ENCODE peak calls at places on chromosomes 11 and 22, in seven cellular contexts. M is suprapubic skin, J is esophagus squamous epithelium, Z is ovary, U is A549, N is cardiac muscle cell, I is right lobe of liver. V is an unnamed sample.

GRCh38 chr11:46390331-46391171 is 1.0 kb downstream of the CHRM4 start:
- DNase-seq in Z (no peak), J (no peak), N (no peak), M (no peak), U (no peak), I (no peak), V (no peak)

GRCh38 chr11:33452806-33453205 is 195.6 kb downstream of the HIPK3 start:
- DNase-seq in I (no peak), Z (no peak), M (no peak), J (no peak), U (peak; percentile 50), N (peak; percentile 84), V (no peak)

GRCh38 chr11:93921695-93922468 is 71.5 kb upstream of the VSTM5 start:
- DNase-seq in U (peak; percentile 51), J (peak; percentile 4), Z (no peak), N (peak; percentile 81), I (no peak), M (no peak), V (no peak)

GRCh38 chr11:44104472-44105294 is 9.2 kb downstream of the EXT2 start:
- DNase-seq in N (peak; percentile 78), M (no peak), J (no peak), I (no peak), U (peak; percentile 37), Z (no peak), V (no peak)

GRCh38 chr11:67307545-67308001 is 4.2 kb downstream of the SSH3 start:
- DNase-seq in J (no peak), M (peak; percentile 60), Z (no peak), N (no peak), I (no peak), U (no peak), V (no peak)

GRCh38 chr11:102312656-102313055 is 4.6 kb upstream of the BIRC3 start:
- DNase-seq in N (no peak), Z (no peak), U (no peak), M (no peak), I (no peak), J (no peak), V (no peak)

GRCh38 chr11:95150977-95151684 is 61.5 kb downstream of the ENDOD1 start:
- DNase-seq in U (peak; percentile 86), N (peak; percentile 94), J (peak; percentile 68), I (peak; percentile 93), M (peak; percentile 94), Z (peak; percentile 95), V (peak; percentile 85)

GRCh38 chr11:125448136-125448535 is 47.9 kb downstream of the FEZ1 start:
- DNase-seq in M (no peak), N (peak; percentile 30), Z (no peak), J (no peak), U (no peak), I (no peak), V (no peak)

GRCh38 chr11:114343493-114343892 is 47.3 kb downstream of the NNMT start:
- DNase-seq in J (no peak), N (no peak), Z (no peak), U (no peak), M (no peak), I (no peak), V (no peak)

GRCh38 chr11:134447696-134448095 is 35.7 kb upstream of the B3GAT1 start:
- DNase-seq in M (no peak), U (no peak), N (no peak), I (no peak), Z (no peak), J (no peak), V (no peak)

GRCh38 chr11:127994736-127995135 is 592.6 kb downstream of the ETS1 start:
- DNase-seq in J (no peak), M (no peak), I (no peak), N (peak; percentile 46), U (no peak), Z (no peak), V (no peak)
- H3K27ac ChIP-seq in J (no peak overlapping the region), M (no peak overlapping the region), I (no peak overlapping the region), N (no peak overlapping the region), U (no peak overlapping the region), Z (no peak overlapping the region), V (no peak overlapping the region)

GRCh38 chr22:46449974-46450745 is 87.3 kb downstream of the CELSR1 start:
- DNase-seq in J (no peak), N (no peak), U (no peak), I (no peak), M (no peak), Z (no peak), V (no peak)

GRCh38 chr22:46452195-46453005 is 85.0 kb downstream of the CELSR1 start:
- DNase-seq in U (no peak), N (no peak), M (no peak), J (no peak), Z (no peak), I (no peak), V (no peak)

GRCh38 chr22:46451741-46452140 is 85.7 kb downstream of the CELSR1 start:
- DNase-seq in U (no peak), I (no peak), M (no peak), Z (no peak), J (no peak), N (no peak), V (no peak)

GRCh38 chr22:46449116-46449691 is 88.2 kb downstream of the CELSR1 start:
- DNase-seq in U (no peak), I (no peak), N (no peak), M (no peak), Z (no peak), J (no peak), V (no peak)

DNA sequence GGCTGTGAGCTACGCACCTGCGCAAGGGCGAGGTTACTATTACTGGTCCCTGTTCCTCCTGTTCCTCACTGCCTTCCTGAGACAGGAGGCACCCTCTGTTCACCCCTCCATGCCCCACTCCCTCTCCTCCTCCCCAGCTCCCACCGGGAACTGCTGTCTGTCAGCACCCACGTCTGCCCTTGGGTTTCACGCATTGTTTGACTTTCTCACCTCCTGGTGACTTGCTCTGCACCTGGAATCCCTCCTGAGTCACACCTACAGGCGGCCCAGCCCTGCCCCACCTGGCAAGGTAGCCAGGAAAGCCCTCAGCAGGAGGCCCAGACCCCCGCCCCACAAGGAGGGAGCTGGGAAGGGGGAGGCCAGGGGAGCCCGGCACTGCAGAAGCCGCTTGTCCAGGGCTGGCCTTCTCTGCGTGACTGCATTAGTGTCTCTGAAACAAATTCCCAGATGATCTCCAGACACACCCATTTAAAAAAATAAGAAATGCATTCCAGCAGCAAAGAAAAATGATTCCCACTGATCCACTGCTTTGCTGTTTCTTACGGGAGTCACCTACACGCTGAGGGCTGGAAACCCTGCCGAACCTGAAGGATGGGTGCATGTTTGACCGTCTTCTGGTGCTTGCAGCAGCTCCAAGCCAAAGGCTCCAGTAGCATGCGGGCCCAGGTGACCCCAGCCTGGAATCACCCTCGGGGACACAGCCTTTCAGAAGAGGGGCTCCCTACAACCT is 86.3 kb downstream of the CELSR1 start:
- DNase-seq in N (no peak), M (no peak), Z (no peak), U (no peak), J (no peak), I (no peak), V (no peak)
- TF ChIP-seq CTCF in N (no peak), M (no peak), Z (no peak), U (no peak), J (no peak), I (no peak), V (no peak)

GRCh38 chr11:128517457-128518230 is 69.7 kb downstream of the ETS1 start:
- DNase-seq in N (peak; percentile 55), I (no peak), Z (no peak), M (no peak), J (no peak), U (no peak), V (no peak)

GRCh38 chr11:128516467-128516778 is 70.9 kb downstream of the ETS1 start:
- DNase-seq in Z (no peak), I (no peak), U (no peak), J (no peak), M (no peak), N (no peak), V (no peak)

GRCh38 chr11:128515766-128516466 is 71.4 kb downstream of the ETS1 start:
- DNase-seq in N (no peak), U (no peak), J (no peak), Z (no peak), M (no peak), I (no peak), V (no peak)

GRCh38 chr11:128518493-128519207 is 68.7 kb downstream of the ETS1 start:
- DNase-seq in U (no peak), Z (no peak), N (peak; percentile 41), I (no peak), J (no peak), M (no peak), V (no peak)

DNA sequence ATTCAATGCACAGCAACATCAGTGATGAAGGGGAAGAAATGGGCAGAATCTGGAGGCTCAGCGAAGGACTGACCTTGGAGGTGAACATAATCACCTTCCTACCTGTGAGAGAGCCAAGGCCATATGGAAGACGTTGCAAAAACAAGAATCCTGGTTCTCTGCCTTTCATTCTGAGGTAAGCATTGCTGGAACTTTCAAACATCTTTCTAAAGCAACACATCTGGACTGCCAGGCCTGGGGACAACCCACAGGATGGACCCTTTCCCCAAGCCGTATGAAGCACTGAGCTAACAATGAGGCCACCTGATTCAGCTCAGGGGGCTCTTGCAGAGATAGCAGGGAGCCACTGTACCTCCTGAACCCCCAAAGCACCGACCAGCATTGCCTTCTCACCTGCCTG is 70.5 kb downstream of the ETS1 start:
- DNase-seq in I (no peak), J (no peak), M (no peak), U (no peak), N (no peak), Z (no peak), V (no peak)
- H3K27ac ChIP-seq in I (peak overlapping the region; percentile 8), J (peak overlapping the region; percentile 17), M (no peak overlapping the region), U (peak overlapping the region; percentile 7), N (no peak overlapping the region), Z (peak overlapping the region; percentile 51), V (peak overlapping the region; percentile 93)

GRCh38 chr22:41532908-41533825 is 11.1 kb downstream of the POLR3H start:
- DNase-seq in U (peak; percentile 54), J (no peak), N (peak; percentile 70), I (no peak), M (no peak), Z (peak; percentile 83), V (peak; percentile 61)
- TF ChIP-seq CTCF in U (peak; percentile 55), J (peak; percentile 52), N (peak; percentile 86), I (peak; percentile 76), M (peak; percentile 70), Z (peak; percentile 73), V (peak; percentile 71)

GRCh38 chr11:9820260-9820659 is 156.4 kb downstream of the SWAP70 start:
- DNase-seq in M (no peak), U (no peak), N (no peak), I (no peak), Z (no peak), J (no peak), V (no peak)
- H3K27ac ChIP-seq in M (no peak overlapping the region), U (no peak overlapping the region), N (peak overlapping the region; percentile 31), I (no peak overlapping the region), Z (no peak overlapping the region), J (peak overlapping the region; percentile 55), V (no peak overlapping the region)